ENCODE peak calls at places on chromosomes 13 and 19, in four cellular contexts. T, Z, G and E are unnamed samples.

GRCh38 chr13:96898212-96898611 is 96.1 kb downstream of the OXGR1 start:
- DNase-seq in T (no peak), Z (peak), G (no peak), E (no peak)

GRCh38 chr13:27053902-27054595 is 117.6 kb downstream of the USP12 start:
- DNase-seq in T (no peak), Z (peak), G (no peak), E (no peak)

GRCh38 chr13:76937416-76937815 is 10.9 kb upstream of the ACOD1 start:
- DNase-seq in T (peak), Z (peak), G (no peak), E (no peak)

GRCh38 chr19:10888421-10888866 is 17.1 kb downstream of the CARM1 start:
- DNase-seq in T (no peak), Z (no peak), G (no peak), E (peak)

GRCh38 chr19:18778826-18779354 is 12.2 kb downstream of the COMP start:
- DNase-seq in T (no peak), Z (no peak), G (no peak), E (no peak)

GRCh38 chr13:110759710-110760109 is 46.2 kb downstream of the ING1 start:
- DNase-seq in T (no peak), Z (peak), G (no peak), E (no peak)

GRCh38 chr13:61648546-61648945 is 232.9 kb upstream of the PCDH20 start:
- DNase-seq in T (no peak), Z (no peak), G (no peak), E (no peak)

GRCh38 chr19:45791744-45792481 is 732 bp downstream of the DMWD start:
- DNase-seq in T (no peak), Z (no peak), G (no peak), E (peak)

GRCh38 chr19:9877775-9878510 is 42.8 kb downstream of the PIN1 start:
- DNase-seq in T (no peak), Z (peak), G (no peak), E (peak)

GRCh38 chr13:102586615-102587014 is 10.2 kb upstream of the TPP2 start:
- DNase-seq in T (no peak), Z (no peak), G (no peak), E (no peak)

GRCh38 chr19:19304186-19304975 is 15.9 kb downstream of the SUGP1 start:
- DNase-seq in T (no peak), Z (no peak), G (no peak), E (no peak)

GRCh38 chr19:20271215-20271926 is 104.4 kb downstream of the ZNF486 start:
- DNase-seq in T (no peak), Z (no peak), G (no peak), E (no peak)

GRCh38 chr13:24145231-24145630 is 15.3 kb upstream of the SPATA13 start:
- DNase-seq in T (no peak), Z (no peak), G (no peak), E (no peak)

GRCh38 chr19:28103916-28104315 is 1109.0 kb downstream of the UQCRFS1 start:
- DNase-seq in T (no peak), Z (no peak), G (no peak), E (no peak)

GRCh38 chr13:39012608-39013007 is 22.0 kb upstream of the STOML3 start:
- DNase-seq in T (no peak), Z (no peak), G (no peak), E (no peak)

GRCh38 chr13:72864142-72865035 is 82.5 kb downstream of the PIBF1 start:
- DNase-seq in T (no peak), Z (no peak), G (no peak), E (peak)

GRCh38 chr13:23469901-23470525 is 36.5 kb upstream of the SACS start:
- DNase-seq in T (no peak), Z (peak), G (no peak), E (peak)

GRCh38 chr13:39484506-39485313 is 118.3 kb downstream of the LHFPL6 start:
- DNase-seq in T (no peak), Z (peak), G (no peak), E (no peak)

GRCh38 chr13:31049083-31049482 is 112.6 kb downstream of the HSPH1 start:
- DNase-seq in T (no peak), Z (no peak), G (no peak), E (no peak)

GRCh38 chr19:47310819-47311218 is 1.2 kb downstream of the C5AR1 start:
- DNase-seq in T (no peak), Z (no peak), G (no peak), E (no peak)

GRCh38 chr19:855142-855541 is 3.0 kb downstream of the ELANE start:
- DNase-seq in T (no peak), Z (no peak), G (no peak), E (no peak)

GRCh38 chr13:28329395-28330158 is 165.4 kb downstream of the FLT1 start:
- DNase-seq in T (peak), Z (peak), G (no peak), E (no peak)

GRCh38 chr19:49469828-49470614 is 4.0 kb upstream of the FLT3LG start:
- DNase-seq in T (no peak), Z (no peak), G (peak), E (peak)

GRCh38 chr19:5949792-5950305 is 28.1 kb downstream of the RANBP3 start:
- DNase-seq in T (no peak), Z (no peak), G (no peak), E (no peak)

GRCh38 chr13:102917019-102917418 is 71.2 kb downstream of the ERCC5 start:
- DNase-seq in T (no peak), Z (no peak), G (no peak), E (no peak)

GRCh38 chr13:83440465-83440864 is 441.8 kb downstream of the SLITRK1 start:
- DNase-seq in T (no peak), Z (no peak), G (no peak), E (no peak)

DNA sequence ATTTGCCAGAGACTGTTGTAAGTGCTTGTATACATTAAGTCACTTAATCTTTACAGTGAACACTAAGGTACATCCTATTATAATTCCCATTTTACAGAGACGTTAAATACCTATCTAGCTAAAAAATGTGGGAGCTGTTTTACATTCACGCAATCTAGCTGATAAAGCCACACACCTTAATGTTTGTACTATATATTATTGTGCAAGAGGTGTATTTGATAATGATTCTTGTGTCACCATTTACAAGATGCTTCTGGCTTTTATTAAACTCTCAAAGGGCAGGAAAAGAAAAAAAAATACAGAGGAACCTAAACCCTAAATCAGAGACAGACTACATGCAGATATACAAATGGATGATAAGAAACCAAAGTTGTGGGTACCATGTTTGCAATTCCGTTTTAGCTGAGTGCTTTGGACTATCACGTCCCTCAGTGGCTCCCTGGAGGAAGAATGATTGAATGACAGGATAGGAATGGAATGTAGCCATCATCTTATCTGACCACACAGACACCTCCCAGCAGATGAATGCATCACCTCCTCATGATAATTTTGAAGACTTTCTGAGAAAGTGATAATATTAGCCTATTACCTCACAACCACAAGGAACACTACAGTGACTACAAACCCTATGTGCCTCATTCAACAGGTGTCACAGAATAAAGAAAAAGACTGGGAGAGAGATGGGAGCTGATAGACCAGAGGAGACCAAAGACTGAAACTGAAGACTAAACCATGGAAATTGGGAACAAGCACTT is 230.5 kb upstream of the SERP2 start:
- DNase-seq in T (no peak), Z (peak), G (no peak), E (no peak)
- H3K4me3 ChIP-seq in T (peak), Z (peak), G (peak), E (no peak)

DNA sequence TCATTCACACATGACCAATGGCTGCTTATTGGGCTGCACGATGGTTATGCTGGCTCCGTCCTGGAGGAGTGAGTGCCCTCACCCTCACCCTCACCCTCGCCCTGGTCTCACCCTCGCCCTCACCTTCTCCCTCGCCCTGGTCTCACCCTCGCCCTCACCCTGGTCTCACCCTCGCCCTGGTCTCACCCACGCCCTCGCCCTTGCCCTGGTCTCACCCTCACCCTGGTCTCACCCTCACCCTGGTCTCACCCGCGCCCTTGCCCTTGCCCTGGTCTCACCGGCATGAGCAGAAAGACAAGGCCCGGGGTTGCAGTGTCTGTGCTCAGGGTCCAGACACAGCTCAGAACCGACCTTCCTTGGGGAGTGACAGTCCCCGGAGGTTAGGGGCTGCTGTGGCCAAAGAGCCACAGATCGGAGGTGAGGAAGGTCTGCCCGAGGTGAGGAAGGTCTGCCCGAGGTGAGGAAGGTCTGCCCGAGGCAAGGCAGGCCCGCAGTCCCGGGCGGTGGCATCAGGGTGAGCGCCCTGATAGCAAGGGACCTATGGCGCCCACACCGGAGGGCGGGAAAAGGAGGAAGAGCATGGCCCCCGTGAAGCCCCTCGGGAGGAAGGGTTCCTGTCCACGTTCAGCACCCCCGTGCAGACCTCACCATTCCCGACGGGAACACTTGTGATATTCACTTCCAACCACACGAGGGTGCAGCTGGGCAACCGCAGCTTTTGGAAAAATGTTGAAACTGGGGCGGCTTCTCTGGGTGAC is 65.6 kb downstream of the MCF2L start:
- DNase-seq in T (peak), Z (peak), G (no peak), E (no peak)
- TF ChIP-seq CTCF in T (peak), Z (peak), G (peak), E (no peak)

DNA sequence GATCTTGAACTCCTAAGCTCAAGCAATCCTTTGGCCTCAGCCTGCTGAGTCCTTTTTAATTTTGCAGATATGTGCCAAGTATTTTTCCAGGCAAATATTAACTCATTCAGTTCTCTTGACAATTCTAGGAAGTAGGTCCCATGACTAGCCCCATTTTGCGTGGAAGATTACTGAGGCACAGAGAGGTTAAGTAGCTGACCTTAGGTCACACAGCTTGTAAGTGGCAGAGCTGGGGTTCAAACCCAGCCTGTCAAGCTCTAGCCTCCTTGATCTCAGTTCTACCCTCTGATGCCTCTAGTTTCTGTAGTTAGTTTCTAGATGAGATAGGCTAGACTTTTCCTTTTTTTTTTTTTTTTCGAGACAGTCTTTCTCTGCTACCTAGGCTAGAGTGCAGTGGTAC is 18.1 kb downstream of the CYP4F22 start:
- DNase-seq in T (no peak), Z (no peak), G (no peak), E (no peak)
- H3K4me3 ChIP-seq in T (no peak), Z (no peak), G (no peak), E (no peak)

GRCh38 chr19:35446194-35446593 is 1.9 kb upstream of the FFAR2 start:
- DNase-seq in T (no peak), Z (no peak), G (no peak), E (peak)
- TF ChIP-seq CTCF in T (no peak), Z (no peak), G (no peak), E (no peak)

GRCh38 chr19:41626877-41627276 is at the start of gene CEACAM4:
- DNase-seq in T (no peak), Z (no peak), G (no peak), E (no peak)
- H3K4me3 ChIP-seq in T (no peak), Z (no peak), G (no peak), E (no peak)

DNA sequence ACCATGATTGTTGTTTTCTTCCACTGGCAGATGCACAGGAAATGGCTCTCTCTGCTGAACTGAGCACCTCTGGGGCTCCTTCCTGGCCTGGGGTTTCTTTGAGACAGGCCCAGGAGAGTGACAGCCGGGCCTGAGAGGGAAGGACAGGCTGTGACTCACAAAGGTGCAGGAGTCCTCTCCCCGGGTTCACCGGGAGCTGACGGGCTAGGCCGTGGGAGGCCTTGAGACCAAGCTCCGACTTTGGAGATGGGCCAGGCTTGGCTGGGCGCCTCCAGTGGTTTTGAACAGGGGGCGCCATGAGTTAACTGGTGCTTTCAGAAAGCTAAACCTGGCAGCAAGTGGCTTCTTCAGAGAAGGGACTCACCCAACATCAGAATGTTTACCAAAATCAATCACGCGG is 143.4 kb downstream of the URI1 start:
- DNase-seq in T (no peak), Z (no peak), G (peak), E (no peak)
- TF ChIP-seq CTCF in T (no peak), Z (no peak), G (no peak), E (no peak)

DNA sequence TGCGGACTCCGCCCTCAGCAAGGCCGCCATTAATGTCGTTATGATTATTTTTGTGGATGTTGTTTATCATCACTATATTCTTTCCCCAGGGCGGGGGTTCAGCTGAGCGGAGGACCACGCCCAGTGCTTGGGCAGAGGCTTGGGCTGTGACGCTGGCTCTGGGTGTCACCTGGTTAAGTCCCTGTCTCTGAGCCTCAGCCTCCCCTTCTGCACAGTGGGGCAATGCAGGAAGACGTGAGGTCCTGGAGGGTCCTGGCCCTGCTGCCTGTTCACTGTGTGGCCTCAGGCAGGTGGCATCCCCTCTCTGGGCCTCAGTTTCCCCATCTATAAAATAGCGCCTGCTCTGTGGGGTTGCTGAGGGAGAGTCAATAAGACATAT is 32.5 kb downstream of the NFIC start:
- DNase-seq in T (no peak), Z (no peak), G (no peak), E (no peak)
- H3K4me3 ChIP-seq in T (no peak), Z (no peak), G (no peak), E (no peak)

DNA sequence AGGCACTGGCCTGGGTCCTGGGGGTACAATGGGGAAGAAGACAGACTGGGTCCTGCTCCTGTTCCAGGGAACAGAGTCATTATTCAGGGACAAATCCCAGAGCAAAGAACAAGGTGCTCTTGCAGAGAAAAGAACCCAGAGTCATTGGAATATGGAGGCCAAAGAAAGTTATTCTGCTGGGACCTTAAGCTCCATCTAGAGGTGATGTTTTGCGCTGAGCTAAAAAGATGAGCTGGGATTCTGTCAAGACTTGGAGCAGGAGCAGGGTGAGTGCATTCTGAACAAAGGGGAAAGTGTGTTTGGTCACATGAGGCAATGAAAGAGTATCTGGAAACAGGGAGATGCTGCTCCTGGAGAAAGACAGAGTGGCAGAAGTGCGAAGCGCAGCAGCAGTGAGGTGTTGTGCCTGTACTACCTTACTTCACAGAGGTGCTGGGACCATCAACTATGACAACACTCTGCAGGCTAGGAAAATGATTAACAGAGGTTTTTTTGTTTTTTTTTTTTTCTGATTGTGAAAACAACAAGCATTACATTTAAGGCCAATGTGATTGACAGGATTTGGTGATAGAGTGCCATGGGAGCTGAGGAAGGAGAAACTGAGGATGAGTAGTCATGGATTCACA is 95.3 kb upstream of the TNFSF11 start:
- DNase-seq in T (no peak), Z (peak), G (no peak), E (peak)
- TF ChIP-seq CTCF in T (no peak), Z (peak), G (peak), E (peak)